ENCODE peak calls at places on chromosomes 3 and 15, in seven cellular contexts. B is neuronal stem cell, Q is mesenchymal stem cell, Z is IMR-90, P is trophoblast cell, L is mesendoderm, K is H1. A is an unnamed sample.

GRCh38 chr3:29721789-29722188 is 440.9 kb downstream of the RBMS3 start:
- DNase-seq in B (no peak), Q (no peak), Z (peak; percentile 4), P (no peak), L (no peak), K (no peak), A (no peak)

GRCh38 chr3:129626744-129627349 is 20.4 kb upstream of the PLXND1 start:
- DNase-seq in B (peak; percentile 76), Q (peak; percentile 80), Z (peak; percentile 54), P (peak; percentile 84), L (peak; percentile 94), K (peak; percentile 87), A (peak; percentile 96)

GRCh38 chr3:25673738-25674298 is 9.1 kb upstream of the TOP2B start:
- DNase-seq in B (no peak), Q (no peak), Z (no peak), P (no peak), L (no peak), K (no peak), A (no peak)

GRCh38 chr15:43404130-43404529 is 33.2 kb downstream of the TUBGCP4 start:
- DNase-seq in B (no peak), Q (no peak), Z (no peak), P (peak; percentile 49), L (no peak), K (no peak), A (no peak)

GRCh38 chr3:113532698-113533533 is 561 bp downstream of the SIDT1 start:
- DNase-seq in B (peak; percentile 39), Q (peak; percentile 15), Z (no peak), P (no peak), L (peak; percentile 26), K (peak; percentile 61), A (peak; percentile 44)

GRCh38 chr15:79185199-79185598 is 94.6 kb upstream of the RASGRF1 start:
- DNase-seq in B (no peak), Q (no peak), Z (no peak), P (no peak), L (peak; percentile 52), K (peak; percentile 85), A (peak; percentile 67)

GRCh38 chr3:181446741-181447140 is 265.0 kb upstream of the SOX2 start:
- DNase-seq in B (no peak), Q (no peak), Z (no peak), P (no peak), L (no peak), K (no peak), A (no peak)

GRCh38 chr3:101325393-101326134 is 5.2 kb upstream of the IMPG2 start:
- DNase-seq in B (no peak), Q (no peak), Z (no peak), P (no peak), L (no peak), K (no peak), A (no peak)

GRCh38 chr15:61275901-61276300 is 46.8 kb upstream of the RORA start:
- DNase-seq in B (no peak), Q (no peak), Z (no peak), P (no peak), L (peak; percentile 5), K (no peak), A (no peak)

GRCh38 chr15:73965094-73965729 is 26.9 kb downstream of the STOML1 start:
- DNase-seq in B (no peak), Q (no peak), Z (no peak), P (no peak), L (peak; percentile 68), K (no peak), A (peak; percentile 67)

GRCh38 chr3:11995061-11995460 is 9.1 kb upstream of the SYN2 start:
- DNase-seq in B (no peak), Q (no peak), Z (no peak), P (no peak), L (peak; percentile 51), K (peak; percentile 57), A (peak; percentile 74)

DNA sequence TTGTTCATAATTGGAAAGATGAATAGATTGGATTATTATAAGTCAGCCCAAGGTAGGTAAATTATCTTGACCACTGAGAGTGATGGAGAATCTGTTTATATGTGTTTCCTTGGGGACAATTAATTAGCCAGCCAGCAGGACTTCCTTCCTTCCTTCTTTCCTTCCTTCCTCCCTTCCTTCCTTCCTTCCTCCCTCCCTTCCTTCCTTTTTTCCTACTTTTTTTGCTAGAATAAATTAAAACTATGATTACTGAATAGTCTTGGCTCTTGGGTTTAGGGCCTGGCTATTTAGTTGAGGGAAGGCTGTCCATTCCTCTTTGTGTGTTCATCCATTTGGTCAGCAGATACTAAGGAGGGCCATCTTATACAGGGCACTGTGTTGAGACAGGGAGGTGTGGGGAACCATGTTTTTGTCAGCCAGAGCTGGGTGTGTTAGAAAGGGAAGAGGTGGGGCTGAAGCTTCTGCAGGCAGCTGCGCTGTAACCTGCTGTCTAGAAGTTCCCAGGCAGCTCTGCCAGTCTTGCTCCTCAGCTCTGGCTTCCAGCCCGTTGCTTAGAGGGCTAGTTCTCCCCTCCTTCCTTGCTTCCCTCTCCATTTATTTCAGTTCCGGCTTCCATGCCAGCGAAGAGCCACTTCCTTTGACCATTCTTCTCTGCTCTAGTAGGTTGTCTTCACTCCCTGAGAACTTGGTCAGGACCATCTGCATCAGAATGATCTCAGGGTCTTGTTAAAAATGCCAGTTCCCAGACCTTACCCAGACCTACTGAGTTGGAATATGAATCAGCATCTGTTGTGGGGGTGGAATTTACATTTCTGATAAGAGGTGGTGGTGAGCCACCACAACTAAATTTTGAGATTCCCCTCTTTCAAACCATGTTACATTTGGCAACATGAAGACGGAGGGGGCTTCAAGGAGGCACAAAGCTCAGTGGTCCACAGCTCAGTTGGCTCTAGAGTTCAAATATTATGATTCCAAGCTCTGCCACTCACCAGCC is 113.9 kb downstream of the DGKG start:
- DNase-seq in B (no peak), Q (no peak), Z (peak; percentile 17), P (no peak), L (no peak), K (no peak), A (no peak)
- H3K4me2 ChIP-seq in B (no peak overlapping the region), Q (no peak overlapping the region), Z (no peak overlapping the region), P (no peak overlapping the region), L (no peak overlapping the region), K (no peak overlapping the region), A (no peak overlapping the region)

GRCh38 chr3:39456159-39456558 is 11.3 kb upstream of the MOBP start:
- DNase-seq in B (no peak), Q (no peak), Z (no peak), P (no peak), L (no peak), K (no peak), A (no peak)

GRCh38 chr3:39453134-39453533 is 14.3 kb upstream of the MOBP start:
- DNase-seq in B (no peak), Q (no peak), Z (no peak), P (no peak), L (no peak), K (no peak), A (no peak)

GRCh38 chr3:39460677-39461076 is 6.8 kb upstream of the MOBP start:
- DNase-seq in B (no peak), Q (no peak), Z (no peak), P (no peak), L (no peak), K (no peak), A (no peak)

GRCh38 chr3:39454818-39455217 is 12.7 kb upstream of the MOBP start:
- DNase-seq in B (no peak), Q (no peak), Z (no peak), P (no peak), L (no peak), K (no peak), A (no peak)

DNA sequence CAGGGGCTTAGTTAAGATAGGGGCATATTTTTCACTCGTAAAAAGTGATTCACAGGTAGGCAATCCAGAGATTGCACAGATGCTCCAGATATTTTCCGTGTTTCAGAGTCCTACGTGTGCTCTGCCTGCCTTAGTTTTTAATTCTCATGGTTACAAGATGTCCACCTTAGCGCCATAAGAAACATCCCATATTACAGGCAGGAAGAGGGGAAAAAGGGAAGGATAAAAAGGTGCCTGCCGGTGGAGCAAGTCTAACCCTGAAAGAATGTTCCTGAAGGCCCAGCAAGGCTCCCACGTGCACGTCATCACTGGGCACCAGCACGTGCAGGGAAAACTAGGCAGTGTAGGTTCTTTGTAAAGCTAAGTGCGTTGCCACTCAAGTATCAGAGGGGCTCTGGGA is 10.1 kb upstream of the MOBP start:
- DNase-seq in B (no peak), Q (no peak), Z (no peak), P (peak; percentile 87), L (no peak), K (no peak), A (no peak)
- H2BK5ac ChIP-seq in B (no peak overlapping the region), Q (no peak overlapping the region), Z (no peak overlapping the region), P (no peak overlapping the region), L (no peak overlapping the region), K (no peak overlapping the region), A (no peak overlapping the region)

DNA sequence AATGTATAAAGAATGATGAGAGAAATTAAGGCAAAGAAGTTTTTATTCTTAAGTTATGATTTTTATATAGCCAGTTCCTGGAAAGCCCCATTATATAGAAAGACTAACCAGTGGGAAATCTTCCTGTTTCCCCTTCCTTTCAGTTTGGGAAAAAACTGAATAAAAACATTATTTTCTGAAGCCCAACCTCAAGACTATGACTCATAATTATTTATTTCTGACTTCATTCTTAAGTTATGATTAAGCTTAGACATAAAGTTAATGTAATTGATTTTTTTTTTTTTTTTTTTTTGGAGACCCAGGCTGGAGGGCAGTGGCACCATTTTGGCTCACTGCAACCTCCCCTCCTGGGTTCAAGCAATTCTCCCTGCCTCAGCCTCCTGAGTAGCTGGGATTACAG is 55.8 kb downstream of the TRPC1 start:
- DNase-seq in B (no peak), Q (no peak), Z (peak; percentile 60), P (no peak), L (no peak), K (no peak), A (no peak)
- H3K4me2 ChIP-seq in B (no peak overlapping the region), Q (no peak overlapping the region), Z (no peak overlapping the region), P (no peak overlapping the region), L (no peak overlapping the region), K (no peak overlapping the region), A (no peak overlapping the region)

DNA sequence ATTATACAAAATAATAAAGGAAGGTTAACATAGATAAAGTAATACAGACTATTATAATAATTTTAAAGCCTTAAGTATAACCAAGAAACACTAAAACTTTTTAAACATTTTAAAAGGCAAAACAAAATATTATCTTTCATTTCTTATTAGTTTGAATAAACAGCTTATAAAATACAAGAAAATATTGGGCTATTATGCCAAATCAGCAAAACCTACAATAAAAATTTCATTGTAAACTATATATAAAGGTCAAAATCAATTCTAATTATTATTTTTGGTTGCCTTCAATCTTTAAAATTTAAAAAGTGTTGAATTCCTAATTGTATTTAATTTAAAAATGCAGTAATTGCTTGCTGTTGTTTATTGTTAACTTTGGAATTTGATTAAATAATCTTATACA is 430.0 kb downstream of the ROBO1 start:
- DNase-seq in B (no peak), Q (no peak), Z (no peak), P (no peak), L (no peak), K (no peak), A (no peak)
- H2BK5ac ChIP-seq in B (no peak overlapping the region), Q (no peak overlapping the region), Z (no peak overlapping the region), P (no peak overlapping the region), L (no peak overlapping the region), K (no peak overlapping the region), A (no peak overlapping the region)

A was measured in H9.